ENCODE peak calls at places on chromosome 2, in seven cellular contexts. H, N, L, P, T, U and C are unnamed samples.

GRCh38 chr2:162063281-162063680 is 10.7 kb downstream of the DPP4 start:
- DNase-seq in H (no peak), U (no peak), N (no peak), P (no peak), L (no peak), T (no peak), C (no peak)

GRCh38 chr2:6184532-6185302 is 492.5 kb downstream of the SOX11 start:
- DNase-seq in L (no peak), U (no peak), T (no peak), P (no peak), H (peak), N (no peak), C (no peak)

GRCh38 chr2:189954989-189955388 is 107.5 kb downstream of the MSTN start:
- DNase-seq in N (no peak), U (no peak), L (no peak), P (no peak), T (no peak), H (no peak), C (no peak)

GRCh38 chr2:73232471-73233153 is 427 bp downstream of the PRADC1 start:
- DNase-seq in N (no peak), P (no peak), U (peak), H (peak), L (peak), T (peak), C (peak)

GRCh38 chr2:96102596-96103387 is 13.6 kb downstream of the ADRA2B start:
- DNase-seq in L (no peak), P (peak), N (no peak), H (no peak), U (no peak), T (peak), C (no peak)

GRCh38 chr2:30561349-30561748 is 114.3 kb downstream of the LCLAT1 start:
- DNase-seq in U (no peak), P (no peak), H (no peak), N (no peak), L (no peak), T (no peak), C (no peak)

GRCh38 chr2:46689993-46690392 is 210.6 kb downstream of the TMEM247 start:
- DNase-seq in L (no peak), N (no peak), U (no peak), P (no peak), H (peak), T (no peak), C (no peak)

GRCh38 chr2:24721470-24721869 is 71.7 kb downstream of the PTRHD1 start:
- DNase-seq in N (no peak), P (peak), H (peak), U (peak), T (peak), L (no peak), C (no peak)

GRCh38 chr2:138979131-138979530 is 198.9 kb upstream of the NXPH2 start:
- DNase-seq in H (no peak), U (no peak), N (no peak), P (no peak), L (no peak), T (no peak), C (no peak)

GRCh38 chr2:163662141-163662780 is 73.5 kb downstream of the FIGN start:
- DNase-seq in P (no peak), U (no peak), L (no peak), H (peak), N (no peak), T (no peak), C (no peak)

GRCh38 chr2:145958611-145959010 is 1438.7 kb upstream of the ZEB2 start:
- DNase-seq in H (peak), T (no peak), U (no peak), L (no peak), N (no peak), P (no peak), C (no peak)